ENCODE peak calls at places on chromosomes 2 and 18, in five cellular contexts. K is Panc1, U is psoas muscle, I is neural progenitor cell, H is body of pancreas. V is an unnamed sample.
A peak's percentile ranks its signal among the peaks of the same experiment; 100 is the strongest.

GRCh38 chr18:56168049-56168781 is 470.2 kb downstream of the TXNL1 start:
- DNase-seq in H (peak; percentile 40), I (peak; percentile 29), K (no peak), U (no peak), V (no peak)

GRCh38 chr2:112474844-112475486 is 7.0 kb upstream of the TTL start:
- DNase-seq in U (no peak), I (no peak), K (no peak), H (no peak), V (no peak)

GRCh38 chr2:174599310-174599941 is 1.8 kb upstream of the WIPF1 start:
- DNase-seq in K (no peak), I (no peak), U (no peak), H (no peak), V (no peak)

GRCh38 chr2:187581125-187581896 is 27.1 kb upstream of the TFPI start:
- DNase-seq in I (peak; percentile 71), H (peak; percentile 36), K (peak; percentile 30), U (no peak), V (no peak)

GRCh38 chr2:44957656-44958327 is 16.3 kb downstream of the SIX3 start:
- DNase-seq in U (no peak), H (no peak), K (no peak), I (no peak), V (no peak)

GRCh38 chr2:173205375-173205774 is 129.7 kb downstream of the MAP3K20 start:
- DNase-seq in I (no peak), U (peak; percentile 91), H (peak; percentile 61), K (no peak), V (no peak)

GRCh38 chr2:206982360-206982759 is 43.0 kb downstream of the CPO start:
- DNase-seq in K (no peak), U (no peak), H (no peak), I (no peak), V (no peak)

GRCh38 chr2:138121769-138122661 is 157.7 kb downstream of the HNMT start:
- DNase-seq in H (no peak), I (no peak), U (no peak), K (no peak), V (no peak)

GRCh38 chr2:30216157-30216556 is 15.2 kb upstream of the LBH start:
- DNase-seq in K (no peak), H (no peak), U (no peak), I (no peak), V (no peak)

GRCh38 chr18:46167971-46168370 is 63.8 kb downstream of the HAUS1 start:
- DNase-seq in K (no peak), H (peak; percentile 10), I (no peak), U (no peak), V (peak; percentile 32)

GRCh38 chr2:238913931-238914647 is 66.2 kb downstream of the TWIST2 start:
- DNase-seq in U (no peak), K (no peak), H (no peak), I (no peak), V (no peak)

GRCh38 chr18:67509711-67510110 is 6.8 kb downstream of the DSEL start:
- DNase-seq in K (no peak), I (no peak), U (no peak), H (no peak), V (no peak)

GRCh38 chr2:60852282-60852860 is 29.0 kb upstream of the REL start:
- DNase-seq in I (no peak), K (no peak), U (no peak), H (peak; percentile 49), V (no peak)

GRCh38 chr2:239539083-239539775 is 138.4 kb upstream of the HDAC4 start:
- DNase-seq in H (no peak), U (peak; percentile 39), K (no peak), I (no peak), V (no peak)

GRCh38 chr18:68499141-68499540 is 215.8 kb downstream of the TMX3 start:
- DNase-seq in H (no peak), K (no peak), U (no peak), I (no peak), V (no peak)

GRCh38 chr2:220913384-220913783 is 658.7 kb downstream of the EPHA4 start:
- DNase-seq in K (no peak), I (no peak), U (no peak), H (no peak), V (no peak)

GRCh38 chr2:240348522-240348921 is 86.9 kb upstream of the GPC1 start:
- DNase-seq in H (no peak), U (peak; percentile 88), I (no peak), K (no peak), V (no peak)

GRCh38 chr2:224284134-224284946 is 117.6 kb downstream of the FAM124B start:
- DNase-seq in K (peak; percentile 30), I (peak; percentile 40), H (peak; percentile 11), U (no peak), V (no peak)

GRCh38 chr2:38443021-38443541 is 66.0 kb upstream of the ATL2 start:
- DNase-seq in I (peak; percentile 34), K (no peak), H (peak; percentile 21), U (no peak), V (no peak)

GRCh38 chr2:231228223-231228622 is 29.8 kb downstream of the ARMC9 start:
- DNase-seq in I (no peak), U (no peak), H (no peak), K (no peak), V (no peak)

GRCh38 chr2:54599914-54600313 is 123.5 kb upstream of the EML6 start:
- DNase-seq in H (peak; percentile 40), I (no peak), U (peak; percentile 71), K (no peak), V (peak; percentile 42)

GRCh38 chr2:69212238-69213028 is 174.6 kb downstream of the GFPT1 start:
- DNase-seq in U (no peak), K (no peak), H (no peak), I (no peak), V (no peak)

GRCh38 chr2:236663267-236663666 is 93.6 kb downstream of the ACKR3 start:
- DNase-seq in H (peak; percentile 28), K (no peak), I (no peak), U (peak; percentile 83), V (peak; percentile 48)

GRCh38 chr2:2931676-2932075 is 445.9 kb downstream of the EIPR1 start:
- DNase-seq in U (no peak), I (no peak), K (no peak), H (no peak), V (no peak)

DNA sequence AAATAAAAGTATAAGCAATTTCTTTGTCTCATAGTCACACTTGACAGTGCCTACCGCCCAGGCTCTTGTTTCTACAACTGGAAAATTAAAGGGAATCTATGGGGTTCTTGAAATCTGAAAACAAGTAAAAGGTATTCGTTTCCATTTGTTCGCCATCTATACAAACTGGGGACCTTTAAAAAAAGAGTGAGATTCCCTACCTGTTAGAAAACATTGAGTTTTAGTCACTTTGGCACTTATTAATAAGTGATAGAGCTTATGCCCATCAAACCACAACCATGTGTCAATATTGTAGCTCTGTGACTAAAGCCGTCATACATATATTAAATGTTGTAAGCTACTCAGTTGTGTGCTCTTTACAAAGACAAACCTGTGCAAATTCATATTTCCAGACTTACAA is 13.2 kb downstream of the FN1 start:
- DNase-seq in H (no peak), K (no peak), U (no peak), I (no peak), V (no peak)
- TF ChIP-seq CTCF in H (no peak), K (no peak), U (no peak), I (no peak), V (no peak)

GRCh38 chr2:100955226-100955625 is 46.9 kb upstream of the RPL31 start:
- DNase-seq in H (no peak), K (no peak), I (no peak), U (no peak), V (no peak)
- H3K27ac ChIP-seq in H (no peak overlapping the region), K (no peak overlapping the region), I (no peak overlapping the region), U (no peak overlapping the region), V (no peak overlapping the region)

GRCh38 chr18:35134190-35134730 is 93.0 kb downstream of the MAPRE2 start:
- DNase-seq in H (no peak), I (no peak), U (no peak), K (no peak), V (no peak)
- H3K4me1 ChIP-seq in H (peaks cover 11% of the 10 kb centered on the region), I (no peaks in the 10 kb centered on the region), U (peaks cover 12% of the 10 kb centered on the region), K (no peaks in the 10 kb centered on the region), V (peaks cover 18% of the 10 kb centered on the region)

DNA sequence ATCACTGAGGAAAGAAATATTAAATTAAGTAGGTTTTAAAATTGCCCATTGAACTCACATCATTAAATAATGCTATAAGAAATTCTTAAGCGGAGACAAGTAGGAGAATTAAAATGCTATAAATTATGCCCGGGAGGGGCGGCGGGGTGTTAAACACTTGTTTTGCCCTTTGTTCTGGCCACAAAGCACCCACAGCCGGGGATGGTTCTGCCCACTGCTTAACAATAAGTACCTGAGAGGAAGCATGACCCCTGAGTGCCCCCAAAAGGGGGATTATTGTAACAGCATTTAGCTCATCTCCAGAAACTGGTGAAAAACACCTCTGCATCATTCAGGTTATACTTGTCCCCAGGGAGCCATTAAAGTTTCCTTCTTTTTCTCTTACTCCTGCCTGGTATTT is 332.7 kb upstream of the POU3F3 start:
- DNase-seq in I (peak; percentile 67), H (no peak), U (no peak), K (no peak), V (no peak)
- TF ChIP-seq CTCF in I (peak; percentile 50), H (no peak), U (no peak), K (no peak), V (no peak)

GRCh38 chr2:203453858-203454451 is 81.1 kb downstream of the RAPH1 start:
- DNase-seq in I (peak; percentile 30), U (no peak), H (peak; percentile 33), K (peak; percentile 42), V (no peak)
- H3K27ac ChIP-seq in I (no peak overlapping the region), U (no peak overlapping the region), H (no peak overlapping the region), K (no peak overlapping the region), V (no peak overlapping the region)

V was measured in lung.